ENCODE peak calls at places on chromosome 4, in four cellular contexts. E is GM12865, N is PC-3, F is right lobe of liver. K is an unnamed sample.
A peak's percentile ranks its signal among the peaks of the same experiment; 100 is the strongest.

GRCh38 chr4:117577686-117578085 is 456.6 kb upstream of the NDST3 start:
- DNase-seq in N (peak; percentile 19), F (no peak), E (no peak), K (no peak)

GRCh38 chr4:123072060-123072459 is 149.7 kb upstream of the NUDT6 start:
- DNase-seq in E (no peak), N (no peak), F (no peak), K (peak; percentile 45)

GRCh38 chr4:8921465-8921864 is 49.8 kb upstream of the HMX1 start:
- DNase-seq in E (no peak), F (no peak), N (no peak), K (no peak)

GRCh38 chr4:2066571-2067445 is 7.7 kb downstream of the NAT8L start:
- DNase-seq in E (no peak), N (no peak), F (peak; percentile 15), K (no peak)

GRCh38 chr4:98568896-98569663 is 89.3 kb downstream of the TSPAN5 start:
- DNase-seq in F (no peak), N (no peak), E (no peak), K (no peak)

GRCh38 chr4:152283806-152284470 is 252.0 kb downstream of the FBXW7 start:
- DNase-seq in E (no peak), F (no peak), N (peak; percentile 20), K (peak; percentile 53)

GRCh38 chr4:145731026-145731425 is 51.1 kb downstream of the C4orf51 start:
- DNase-seq in N (peak; percentile 19), E (no peak), F (peak; percentile 30), K (no peak)

GRCh38 chr4:164446516-164446915 is 307.4 kb upstream of the SMIM31 start:
- DNase-seq in F (no peak), E (no peak), N (peak; percentile 57), K (peak; percentile 48)

GRCh38 chr4:107546637-107547036 is 173.4 kb downstream of the PAPSS1 start:
- DNase-seq in N (no peak), F (no peak), E (no peak), K (peak; percentile 98)

GRCh38 chr4:166675411-166675810 is 558.9 kb downstream of the SPOCK3 start:
- DNase-seq in N (peak; percentile 56), E (no peak), F (no peak), K (peak; percentile 52)

GRCh38 chr4:38069271-38069760 is 109.1 kb downstream of the PTTG2 start:
- DNase-seq in N (peak; percentile 77), F (no peak), E (peak; percentile 67), K (peak; percentile 92)
- TF ChIP-seq CTCF in N (peak; percentile 91), F (no peak), E (peak; percentile 50), K (peak; percentile 93)

DNA sequence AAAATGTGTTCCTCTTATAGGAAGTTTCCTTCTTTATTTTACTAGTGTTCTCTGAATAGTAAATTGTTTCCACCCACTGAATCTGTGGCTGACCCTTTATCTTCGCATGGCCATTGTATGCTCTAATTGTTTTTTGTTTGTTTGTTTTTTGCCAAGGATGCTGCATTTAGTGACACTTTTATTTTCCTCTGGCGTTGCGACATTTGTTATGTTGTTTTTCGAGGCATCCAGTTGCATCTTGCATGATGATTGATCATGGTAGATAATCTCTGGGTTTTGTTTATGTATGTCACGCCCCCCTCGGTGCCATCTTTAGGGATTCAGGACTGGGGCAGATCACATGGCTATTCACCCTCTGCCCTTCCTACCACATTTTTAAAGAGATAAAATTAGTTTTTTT is 2.2 kb downstream of the NMU start:
- DNase-seq in E (no peak), N (no peak), F (no peak), K (no peak)
- H3K4me3 ChIP-seq in E (no peak overlapping the region), N (no peak overlapping the region), F (no peak overlapping the region), K (no peak overlapping the region)

GRCh38 chr4:53007024-53007423 is 144.9 kb downstream of the RASL11B start:
- DNase-seq in E (no peak), F (no peak), N (no peak), K (no peak)
- TF ChIP-seq CTCF in E (no peak), F (no peak), N (no peak), K (no peak)

GRCh38 chr4:12723849-12724447 is 760.2 kb downstream of the RAB28 start:
- DNase-seq in E (no peak), N (no peak), F (no peak), K (peak; percentile 3)
- H3K4me3 ChIP-seq in E (no peak overlapping the region), N (no peak overlapping the region), F (no peak overlapping the region), K (no peak overlapping the region)

GRCh38 chr4:16761031-16761430 is 137.4 kb downstream of the LDB2 start:
- DNase-seq in F (no peak), N (no peak), E (no peak), K (no peak)

GRCh38 chr4:16758816-16759215 is 139.6 kb downstream of the LDB2 start:
- DNase-seq in E (no peak), N (no peak), F (no peak), K (no peak)

GRCh38 chr4:16757080-16757521 is 141.3 kb downstream of the LDB2 start:
- DNase-seq in N (peak; percentile 35), F (no peak), E (no peak), K (no peak)

GRCh38 chr4:16758206-16758605 is 140.2 kb downstream of the LDB2 start:
- DNase-seq in N (no peak), F (no peak), E (no peak), K (no peak)

GRCh38 chr4:16759781-16760459 is 138.5 kb downstream of the LDB2 start:
- DNase-seq in N (no peak), F (no peak), E (no peak), K (no peak)
- TF ChIP-seq CTCF in N (no peak), F (no peak), E (no peak), K (no peak)

DNA sequence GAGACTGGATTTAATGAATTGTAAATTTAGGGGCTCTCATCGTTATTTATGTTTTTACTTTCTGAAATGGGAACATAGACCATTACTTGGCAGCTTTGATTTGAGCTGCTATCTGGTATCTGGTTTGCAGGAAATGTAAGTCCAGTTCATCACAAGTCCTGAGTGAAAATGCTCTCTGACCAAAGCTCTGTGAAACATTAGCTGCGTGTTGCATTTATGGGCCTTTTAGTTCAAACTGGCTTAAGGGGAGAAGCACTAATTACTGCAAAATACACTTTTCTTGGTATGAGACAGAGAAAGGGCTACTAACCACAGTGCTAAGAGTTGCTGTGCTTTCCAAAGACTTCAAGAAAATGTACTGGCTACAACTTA is 453 bp downstream of the CC2D2A start:
- DNase-seq in N (no peak), F (no peak), E (no peak), K (no peak)
- H3K4me3 ChIP-seq in N (peak overlapping the region; percentile 73), F (peak overlapping the region; percentile 37), E (peak overlapping the region; percentile 20), K (peak overlapping the region; percentile 43)

GRCh38 chr4:177239878-177240277 is 69.8 kb upstream of the NEIL3 start:
- DNase-seq in N (no peak), E (no peak), F (no peak), K (no peak)
- TF ChIP-seq CTCF in N (no peak), E (no peak), F (no peak), K (no peak)

GRCh38 chr4:94603170-94603747 is 151.5 kb downstream of the PDLIM5 start:
- DNase-seq in F (no peak), N (peak; percentile 47), E (no peak), K (peak; percentile 59)
- H3K4me3 ChIP-seq in F (no peak overlapping the region), N (no peak overlapping the region), E (no peak overlapping the region), K (no peak overlapping the region)

K was measured in epithelial cell of esophagus.